ENCODE peak calls at places on chromosome 14, in eight cellular contexts. A, E, W, V, X, S, U and J are unnamed samples.

GRCh38 chr14:90850487-90850886 is 34.3 kb upstream of the TTC7B start:
- DNase-seq in A (peak), E (no peak), W (peak), V (no peak), X (no peak), S (no peak), U (no peak), J (no peak)

GRCh38 chr14:95296595-95297365 is 22.9 kb downstream of the CLMN start:
- DNase-seq in A (no peak), E (peak), W (no peak), V (no peak), X (no peak), S (no peak), U (no peak), J (no peak)

GRCh38 chr14:76348898-76349297 is 27.0 kb upstream of the ESRRB start:
- DNase-seq in A (peak), E (no peak), W (no peak), V (peak), X (peak), S (no peak), U (no peak), J (peak)

GRCh38 chr14:28902930-28903329 is 136.3 kb downstream of the FOXG1 start:
- DNase-seq in A (no peak), E (no peak), W (peak), V (no peak), X (no peak), S (no peak), U (no peak), J (no peak)

GRCh38 chr14:72808564-72808963 is 85.3 kb downstream of the DPF3 start:
- DNase-seq in A (no peak), E (no peak), W (no peak), V (no peak), X (no peak), S (no peak), U (no peak), J (no peak)

GRCh38 chr14:76371066-76371465 is 4.9 kb upstream of the ESRRB start:
- DNase-seq in A (no peak), E (no peak), W (no peak), V (no peak), X (no peak), S (no peak), U (no peak), J (no peak)

GRCh38 chr14:68814376-68815287 is 21.8 kb upstream of the ZFP36L1 start:
- DNase-seq in A (peak), E (no peak), W (no peak), V (no peak), X (peak), S (no peak), U (no peak), J (no peak)

GRCh38 chr14:37585971-37586759 is 8.9 kb downstream of the FOXA1 start:
- DNase-seq in A (peak), E (no peak), W (peak), V (no peak), X (no peak), S (no peak), U (no peak), J (no peak)

GRCh38 chr14:74258705-74259035 is 19.4 kb downstream of the VSX2 start:
- DNase-seq in A (no peak), E (no peak), W (no peak), V (no peak), X (no peak), S (no peak), U (no peak), J (no peak)

GRCh38 chr14:74255281-74255680 is 16.0 kb downstream of the VSX2 start:
- DNase-seq in A (no peak), E (no peak), W (no peak), V (no peak), X (no peak), S (no peak), U (no peak), J (no peak)

GRCh38 chr14:74257988-74258704 is 18.9 kb downstream of the VSX2 start:
- DNase-seq in A (no peak), E (no peak), W (no peak), V (no peak), X (no peak), S (no peak), U (no peak), J (no peak)

GRCh38 chr14:74259513-74259912 is 20.3 kb downstream of the VSX2 start:
- DNase-seq in A (no peak), E (no peak), W (no peak), V (no peak), X (no peak), S (no peak), U (no peak), J (no peak)

GRCh38 chr14:74257078-74257987 is 18.1 kb downstream of the VSX2 start:
- DNase-seq in A (peak), E (no peak), W (no peak), V (no peak), X (peak), S (peak), U (peak), J (no peak)
- H3K4me3 ChIP-seq in A (peak), E (peak), W (peak), V (peak), X (peak), S (peak), U (peak), J (peak)

DNA sequence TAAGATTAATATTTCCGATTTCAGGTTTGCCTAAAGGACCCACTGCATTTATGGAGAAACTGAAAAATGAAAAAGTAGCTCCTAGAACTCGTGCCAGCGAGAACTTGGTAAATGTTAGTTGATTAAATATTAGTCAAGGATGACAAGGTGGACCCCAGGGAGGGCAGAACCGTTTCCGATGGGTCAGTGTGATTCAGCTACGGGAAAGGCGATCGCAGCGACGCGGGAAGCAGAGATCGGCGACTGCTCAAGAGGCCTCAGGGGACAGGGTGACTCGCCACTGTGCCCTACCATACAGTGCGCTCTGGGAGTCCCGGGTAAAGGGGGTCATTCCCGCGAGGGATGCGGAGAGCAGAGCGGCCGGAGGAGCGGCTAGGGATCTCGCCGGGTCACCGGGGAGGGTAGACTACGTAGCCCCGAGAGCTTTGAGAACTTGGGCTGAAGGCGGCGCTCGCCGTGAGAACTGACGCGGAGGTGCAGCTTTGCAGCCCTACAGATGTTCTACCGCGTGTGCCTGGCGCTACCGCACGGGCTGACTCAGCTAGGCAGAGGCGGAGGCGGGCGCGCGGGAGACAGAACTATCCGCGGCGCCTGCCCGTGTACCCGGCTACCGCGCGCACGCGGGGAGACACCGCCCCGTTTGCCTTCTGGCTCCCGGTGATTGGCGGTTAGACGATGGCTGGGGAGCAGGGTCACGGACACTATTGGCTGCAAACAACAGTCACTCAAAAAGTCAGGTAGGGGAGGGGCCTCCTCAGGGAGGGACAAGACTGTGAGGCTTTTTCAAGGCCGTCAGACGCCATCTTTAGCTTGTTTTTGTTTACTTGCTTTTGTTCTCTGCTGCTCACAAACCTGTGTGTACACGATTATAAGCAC is 3.2 kb downstream of the C14orf93 start:
- DNase-seq in A (peak), E (peak), W (peak), V (peak), X (peak), S (peak), U (peak), J (peak)
- TF ChIP-seq CTCF in A (peak), E (peak), W (peak), V (peak), X (no peak), S (peak), U (no peak), J (peak)

GRCh38 chr14:99552572-99553216 is 51.3 kb downstream of the CCDC85C start:
- DNase-seq in A (no peak), E (no peak), W (no peak), V (no peak), X (no peak), S (no peak), U (no peak), J (no peak)

GRCh38 chr14:99552021-99552553 is 51.9 kb downstream of the CCDC85C start:
- DNase-seq in A (no peak), E (no peak), W (no peak), V (no peak), X (no peak), S (no peak), U (no peak), J (no peak)

GRCh38 chr14:99554757-99555531 is 49.1 kb downstream of the CCDC85C start:
- DNase-seq in A (no peak), E (no peak), W (peak), V (no peak), X (no peak), S (no peak), U (no peak), J (no peak)

GRCh38 chr14:99556134-99556791 is 47.7 kb downstream of the CCDC85C start:
- DNase-seq in A (no peak), E (no peak), W (no peak), V (no peak), X (no peak), S (no peak), U (no peak), J (no peak)

GRCh38 chr14:99554184-99554583 is 49.8 kb downstream of the CCDC85C start:
- DNase-seq in A (no peak), E (no peak), W (no peak), V (no peak), X (no peak), S (no peak), U (no peak), J (no peak)
- H3K4me3 ChIP-seq in A (no peak), E (no peak), W (no peak), V (no peak), X (no peak), S (no peak), U (no peak), J (no peak)

DNA sequence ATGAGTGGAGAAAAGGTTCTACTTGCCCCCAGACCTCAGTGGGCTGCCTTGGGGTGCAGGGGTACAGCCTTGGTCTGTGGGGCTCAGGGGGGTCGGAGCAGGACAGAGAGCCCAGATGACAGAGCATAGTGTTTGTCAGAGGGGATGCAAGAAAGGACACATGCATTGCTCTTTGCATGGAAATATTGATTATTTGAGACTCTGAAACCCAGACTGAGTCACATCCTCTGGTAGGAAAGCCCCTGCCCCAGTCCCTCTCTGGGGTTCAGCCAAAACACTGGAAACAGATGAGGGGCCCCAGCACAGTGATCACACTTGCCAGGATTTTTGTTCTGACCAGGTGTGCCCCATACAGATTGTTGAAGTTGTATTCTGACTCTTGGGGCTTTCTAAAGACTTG is 1094.4 kb downstream of the BCL11B start:
- DNase-seq in A (no peak), E (no peak), W (no peak), V (no peak), X (no peak), S (no peak), U (no peak), J (no peak)
- TF ChIP-seq CTCF in A (no peak), E (no peak), W (no peak), V (no peak), X (no peak), S (no peak), U (no peak), J (no peak)

GRCh38 chr14:24310387-24310665 is 386 bp downstream of the LTB4R2 start:
- DNase-seq in A (no peak), E (no peak), W (no peak), V (no peak), X (no peak), S (no peak), U (no peak), J (no peak)
- H3K4me3 ChIP-seq in A (no peak), E (peak), W (peak), V (no peak), X (peak), S (peak), U (no peak), J (no peak)

DNA sequence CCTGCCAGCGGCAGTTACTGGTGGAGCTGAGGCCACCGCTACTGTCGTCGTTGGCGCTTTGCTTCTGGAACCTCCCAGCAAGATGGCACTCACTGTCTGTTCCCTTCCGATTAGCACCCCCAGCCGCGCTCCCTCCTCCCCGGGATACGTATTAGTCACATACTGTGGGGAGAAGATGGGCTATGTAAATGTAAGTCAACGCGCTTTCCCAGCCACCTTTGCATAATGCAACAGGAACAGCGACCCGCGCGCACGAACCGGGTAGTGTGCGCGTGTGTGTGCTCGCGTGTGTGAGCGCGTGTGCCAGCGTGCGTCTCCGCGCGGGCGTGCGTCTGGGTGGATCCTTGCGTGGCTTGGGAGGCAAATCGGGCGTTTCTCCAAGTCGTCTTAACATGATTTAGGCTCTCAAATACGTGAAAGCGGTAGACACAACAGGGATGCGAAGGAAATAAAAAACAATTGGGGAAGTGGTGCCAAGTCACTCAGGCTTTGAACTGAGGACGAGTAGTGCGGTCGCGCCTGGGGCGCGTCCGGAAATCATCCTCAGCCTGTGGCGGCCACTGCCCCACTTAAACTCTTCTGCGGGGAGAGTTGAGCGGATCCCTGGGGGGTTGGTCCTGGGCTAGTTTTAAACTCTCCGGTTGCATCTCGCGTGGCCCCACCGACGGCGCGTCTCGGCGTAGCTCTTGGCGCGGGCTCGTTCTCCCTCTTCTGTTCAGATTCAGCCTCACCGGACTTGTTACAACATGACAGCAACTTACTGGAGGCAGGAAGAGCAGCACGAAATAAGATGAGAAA is 1.8 kb downstream of the FLRT2 start:
- DNase-seq in A (no peak), E (peak), W (peak), V (no peak), X (no peak), S (no peak), U (peak), J (no peak)
- TF ChIP-seq CTCF in A (no peak), E (no peak), W (peak), V (peak), X (no peak), S (no peak), U (no peak), J (peak)

DNA sequence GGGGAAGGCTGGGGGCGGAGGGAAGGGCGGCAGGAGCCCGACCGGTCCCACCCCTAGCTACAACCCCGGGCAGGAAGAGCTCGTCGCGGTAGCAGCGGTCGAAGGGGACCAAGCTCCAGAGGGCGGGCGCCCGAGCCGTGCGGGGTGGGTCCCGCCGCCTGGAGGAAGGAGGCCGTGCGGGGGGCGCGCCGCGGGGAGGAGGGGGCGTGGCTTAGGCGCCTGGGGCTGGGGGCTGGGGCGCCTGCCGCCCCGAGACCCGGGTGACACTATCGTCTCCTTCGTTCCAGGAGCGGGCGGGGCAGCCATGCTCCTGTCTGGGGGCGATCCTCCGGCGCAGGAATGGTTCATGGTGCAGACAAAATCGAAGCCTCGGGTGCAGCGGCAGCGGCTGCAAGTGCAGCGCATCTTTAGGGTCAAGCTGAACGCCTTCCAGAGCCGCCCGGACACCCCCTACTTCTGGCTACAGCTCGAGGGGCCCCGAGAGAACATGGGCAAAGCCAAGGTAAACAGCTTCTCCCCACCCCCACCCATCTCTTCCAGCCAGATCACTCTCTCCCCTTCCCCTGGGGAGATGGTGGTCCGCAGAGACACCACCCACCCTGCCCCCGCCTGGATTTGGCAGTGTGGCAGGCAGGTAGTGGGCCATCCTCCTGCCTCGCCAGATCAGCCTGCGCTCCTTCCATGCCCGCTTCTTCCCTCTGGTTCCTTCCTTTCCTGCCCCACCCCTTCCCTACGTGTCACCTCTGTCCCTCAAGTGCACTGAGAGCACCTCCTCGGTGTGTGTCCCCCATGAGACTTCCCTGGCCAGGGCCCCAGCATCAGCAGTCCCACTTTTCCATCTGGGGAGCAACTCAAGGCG is at the start of gene NYNRIN:
- DNase-seq in A (no peak), E (peak), W (no peak), V (no peak), X (peak), S (no peak), U (peak), J (no peak)
- H3K4me3 ChIP-seq in A (peak), E (peak), W (peak), V (peak), X (no peak), S (no peak), U (peak), J (peak)

GRCh38 chr14:75294649-75295033 is 16.0 kb downstream of the FOS start:
- DNase-seq in A (no peak), E (no peak), W (no peak), V (no peak), X (no peak), S (no peak), U (no peak), J (no peak)
- TF ChIP-seq CTCF in A (peak), E (no peak), W (peak), V (peak), X (no peak), S (no peak), U (no peak), J (no peak)

GRCh38 chr14:102055181-102055901 is 31.5 kb downstream of the HSP90AA1 start:
- DNase-seq in A (no peak), E (no peak), W (peak), V (peak), X (no peak), S (no peak), U (no peak), J (peak)

GRCh38 chr14:102058931-102059330 is 27.9 kb downstream of the HSP90AA1 start:
- DNase-seq in A (no peak), E (no peak), W (no peak), V (no peak), X (no peak), S (no peak), U (no peak), J (no peak)

GRCh38 chr14:102058146-102058545 is 28.7 kb downstream of the HSP90AA1 start:
- DNase-seq in A (no peak), E (no peak), W (no peak), V (no peak), X (no peak), S (no peak), U (no peak), J (no peak)

GRCh38 chr14:102056694-102057442 is 30.0 kb downstream of the HSP90AA1 start:
- DNase-seq in A (no peak), E (no peak), W (no peak), V (no peak), X (no peak), S (no peak), U (no peak), J (no peak)

DNA sequence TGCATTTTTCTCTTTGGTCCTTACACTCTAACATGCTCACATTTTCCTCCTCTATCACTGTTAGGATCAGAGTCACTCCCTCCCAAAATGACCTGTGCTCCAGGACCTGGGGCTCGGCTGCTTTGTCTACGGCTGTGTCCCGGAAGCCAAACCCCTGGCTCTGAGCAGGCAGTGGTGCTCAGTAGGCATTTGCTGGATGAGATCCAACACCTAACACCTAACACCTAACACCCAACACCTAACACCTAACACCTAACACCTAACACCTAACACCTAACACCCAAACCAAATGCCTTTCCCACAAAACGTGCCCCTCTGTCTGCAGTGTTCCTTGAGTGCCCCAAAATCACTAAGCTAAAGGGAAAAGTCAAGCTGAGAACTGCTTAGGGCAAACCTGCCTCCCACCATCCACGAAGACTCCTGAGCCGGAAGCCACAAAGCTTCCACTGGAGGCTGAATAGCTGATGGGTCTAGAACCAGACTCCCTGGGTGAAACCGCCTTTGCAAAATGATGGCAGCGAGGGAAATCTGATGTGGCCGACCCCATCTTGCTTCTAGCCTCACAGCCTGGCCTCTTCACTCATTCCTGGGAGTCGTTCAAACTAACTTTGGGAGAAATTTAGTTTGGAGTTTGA is 29.2 kb downstream of the HSP90AA1 start:
- DNase-seq in A (no peak), E (no peak), W (no peak), V (no peak), X (no peak), S (no peak), U (no peak), J (no peak)
- H3K4me3 ChIP-seq in A (no peak), E (no peak), W (no peak), V (no peak), X (no peak), S (no peak), U (no peak), J (no peak)

GRCh38 chr14:33941727-33942126 is 9.1 kb downstream of the EGLN3 start:
- DNase-seq in A (no peak), E (no peak), W (no peak), V (no peak), X (no peak), S (no peak), U (no peak), J (no peak)
- TF ChIP-seq CTCF in A (no peak), E (no peak), W (no peak), V (no peak), X (no peak), S (no peak), U (no peak), J (no peak)